ENCODE peak calls at places on chromosomes 6 and 20, in four cellular contexts. N is EL; X is WTC11; Q is activated naive CD4-positive, alpha-beta T cell. F is an unnamed sample.

GRCh38 chr6:129507846-129508245 is 202.1 kb downstream of the ARHGAP18 start:
- DNase-seq in N (no peak), Q (no peak), X (no peak), F (no peak)

GRCh38 chr6:83199865-83200230 is 6.7 kb downstream of the RWDD2A start:
- DNase-seq in N (peak; percentile 85), Q (no peak), X (no peak), F (no peak)

GRCh38 chr20:32527052-32527446 is 58.1 kb downstream of the NOL4L start:
- DNase-seq in X (no peak), Q (no peak), N (no peak), F (no peak)

GRCh38 chr6:26351544-26351953 is 13.4 kb upstream of the BTN3A2 start:
- DNase-seq in X (no peak), Q (no peak), N (peak; percentile 99), F (no peak)

GRCh38 chr20:10412591-10413408 is 21.2 kb downstream of the MKKS start:
- DNase-seq in N (no peak), Q (no peak), X (no peak), F (no peak)

GRCh38 chr6:119344306-119344705 is 5.3 kb downstream of the MAN1A1 start:
- DNase-seq in X (no peak), N (no peak), Q (no peak), F (no peak)

GRCh38 chr20:45359406-45360148 is 3.4 kb upstream of the SYS1 start:
- DNase-seq in Q (no peak), X (no peak), N (peak; percentile 70), F (no peak)

GRCh38 chr6:279630-280029 is 12.7 kb upstream of the DUSP22 start:
- DNase-seq in X (no peak), Q (no peak), N (no peak), F (no peak)

GRCh38 chr6:63307581-63308246 is 12.1 kb downstream of the LGSN start:
- DNase-seq in N (peak; percentile 41), X (no peak), Q (no peak), F (peak; percentile 13)

GRCh38 chr6:43246301-43247114 is 3.2 kb downstream of the TTBK1 start:
- DNase-seq in Q (no peak), N (no peak), X (peak; percentile 90), F (peak; percentile 95)

GRCh38 chr6:52297433-52297832 is 12.9 kb upstream of the MCM3 start:
- DNase-seq in X (no peak), Q (no peak), N (no peak), F (no peak)

GRCh38 chr20:22106308-22106938 is 401.0 kb downstream of the PAX1 start:
- DNase-seq in X (no peak), N (no peak), Q (no peak), F (peak; percentile 10)

GRCh38 chr20:60395993-60396392 is 437.8 kb downstream of the CDH26 start:
- DNase-seq in X (no peak), N (no peak), Q (no peak), F (no peak)

GRCh38 chr6:46281110-46281509 is 110.3 kb upstream of the ENPP5 start:
- DNase-seq in N (no peak), Q (no peak), X (no peak), F (no peak)

F was measured in H7.